ENCODE peak calls at places on chromosome 12, in four cellular contexts. B is GM10248, N is heart right ventricle, Y is dorsolateral prefrontal cortex. L is an unnamed sample.

GRCh38 chr12:5773550-5773949 is 171.5 kb downstream of the ANO2 start:
- DNase-seq in N (no peak), Y (no peak), B (no peak), L (no peak)

GRCh38 chr12:56565510-56566101 is 44.0 kb downstream of the RBMS2 start:
- DNase-seq in B (peak), N (peak), Y (no peak), L (no peak)

GRCh38 chr12:112018571-112019237 is 5.5 kb downstream of the ERP29 start:
- DNase-seq in N (no peak), B (no peak), Y (no peak), L (no peak)

GRCh38 chr12:49552425-49552824 is 13.6 kb downstream of the KCNH3 start:
- DNase-seq in N (no peak), B (no peak), Y (no peak), L (no peak)

GRCh38 chr12:108468149-108468968 is 46.7 kb upstream of the FICD start:
- DNase-seq in Y (no peak), N (peak), B (peak), L (peak)

GRCh38 chr12:49776413-49776812 is 35.1 kb downstream of the TMBIM6 start:
- DNase-seq in N (peak), Y (peak), B (peak), L (peak)

GRCh38 chr12:89538902-89539301 is 13.1 kb upstream of the POC1B start:
- DNase-seq in Y (no peak), N (no peak), B (no peak), L (no peak)

GRCh38 chr12:27781680-27782079 is 1.6 kb upstream of the MANSC4 start:
- DNase-seq in B (no peak), Y (no peak), N (no peak), L (no peak)

GRCh38 chr12:132170637-132171292 is 26.5 kb downstream of the NOC4L start:
- DNase-seq in N (no peak), Y (peak), B (no peak), L (no peak)

GRCh38 chr12:8577879-8578278 is 34.8 kb downstream of the AICDA start:
- DNase-seq in Y (no peak), B (no peak), N (no peak), L (no peak)
- TF ChIP-seq CTCF in Y (no peak), B (no peak), N (no peak), L (peak)

GRCh38 chr12:62827042-62827441 is 107.9 kb downstream of the PPM1H start:
- DNase-seq in N (no peak), Y (no peak), B (no peak), L (no peak)
- TF ChIP-seq CTCF in N (no peak), Y (no peak), B (no peak), L (peak)

GRCh38 chr12:71846322-71846940 is 6.9 kb downstream of the TBC1D15 start:
- DNase-seq in Y (no peak), B (no peak), N (no peak), L (no peak)
- TF ChIP-seq CTCF in Y (peak), B (peak), N (no peak), L (peak)

GRCh38 chr12:98416845-98417244 is 98.5 kb upstream of the TMPO start:
- DNase-seq in N (no peak), Y (no peak), B (no peak), L (no peak)
- TF ChIP-seq CTCF in N (no peak), Y (no peak), B (no peak), L (peak)

GRCh38 chr12:33876618-33877017 is 145.7 kb upstream of the ALG10 start:
- DNase-seq in N (no peak), B (no peak), Y (no peak), L (no peak)
- TF ChIP-seq CTCF in N (no peak), B (no peak), Y (no peak), L (peak)

GRCh38 chr12:94336201-94336915 is 123.3 kb downstream of the CEP83 start:
- DNase-seq in Y (no peak), N (no peak), B (no peak), L (no peak)

GRCh38 chr12:94340568-94340967 is 119.1 kb downstream of the CEP83 start:
- DNase-seq in Y (no peak), N (no peak), B (no peak), L (no peak)

GRCh38 chr12:94338395-94338794 is 121.3 kb downstream of the CEP83 start:
- DNase-seq in N (no peak), Y (no peak), B (no peak), L (no peak)
- TF ChIP-seq CTCF in N (no peak), Y (no peak), B (no peak), L (no peak)

GRCh38 chr12:125068391-125068790 is 3.2 kb downstream of the AACS start:
- DNase-seq in B (no peak), N (no peak), Y (no peak), L (no peak)

GRCh38 chr12:125069616-125070015 is 4.4 kb downstream of the AACS start:
- DNase-seq in B (no peak), N (no peak), Y (no peak), L (no peak)

GRCh38 chr12:125071456-125071855 is 6.2 kb downstream of the AACS start:
- DNase-seq in N (no peak), B (no peak), Y (peak), L (no peak)

GRCh38 chr12:125070661-125071390 is 5.6 kb downstream of the AACS start:
- DNase-seq in Y (no peak), B (no peak), N (no peak), L (no peak)

DNA sequence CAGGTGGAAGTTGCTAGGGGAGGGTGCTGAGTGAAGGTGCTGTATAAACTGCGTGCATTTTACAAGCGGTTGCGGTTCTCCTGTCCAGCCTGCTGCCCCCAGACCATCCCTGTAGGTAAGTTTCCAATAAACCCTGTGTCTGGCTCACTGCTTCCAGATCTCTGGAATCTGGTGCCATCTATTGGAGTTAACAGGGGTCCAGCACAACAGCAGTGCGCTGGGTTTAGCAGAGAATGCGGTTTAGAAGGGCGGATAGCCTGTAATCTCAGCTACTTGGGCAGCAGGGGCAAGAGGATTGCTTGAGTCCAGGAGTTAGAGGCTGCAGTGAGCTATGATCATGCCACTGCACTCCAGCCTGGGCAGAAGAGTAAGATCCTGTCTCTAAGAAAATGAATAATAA is 4.9 kb downstream of the AACS start:
- DNase-seq in B (no peak), N (no peak), Y (no peak), L (no peak)
- TF ChIP-seq CTCF in B (no peak), N (no peak), Y (peak), L (no peak)

DNA sequence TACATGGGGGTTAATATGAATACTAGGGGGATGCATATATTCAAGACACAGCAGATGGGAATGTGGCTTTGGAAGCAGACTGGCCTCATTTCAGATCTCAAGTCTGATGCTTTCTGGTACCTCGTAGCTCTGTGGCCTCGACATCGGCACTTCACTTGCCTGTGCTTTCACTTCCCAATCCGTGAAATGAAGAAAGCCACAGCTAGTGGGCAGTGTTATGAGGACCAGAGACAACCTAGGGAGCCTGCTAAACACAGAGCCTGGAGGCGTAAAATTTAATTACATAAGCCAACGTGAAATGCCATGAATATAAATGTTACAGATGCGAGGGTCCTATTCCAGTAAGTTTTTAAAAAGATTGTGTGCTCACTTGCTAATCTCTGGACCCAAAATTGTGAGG is 286.0 kb downstream of the TMEM132D start:
- DNase-seq in N (no peak), Y (no peak), B (no peak), L (no peak)
- TF ChIP-seq CTCF in N (no peak), Y (no peak), B (no peak), L (no peak)

GRCh38 chr12:46131729-46132128 is 137.1 kb downstream of the SLC38A1 start:
- DNase-seq in Y (no peak), B (no peak), N (no peak), L (no peak)
- TF ChIP-seq CTCF in Y (no peak), B (peak), N (no peak), L (no peak)

L was measured in neural crest cell.